ENCODE peak calls at places on chromosomes 2 and 18, in nine cellular contexts. A, X, P, G, F, I, O, L and T are unnamed samples.

GRCh38 chr18:45916302-45916701 is 50.8 kb downstream of the EPG5 start:
- DNase-seq in A (no peak), X (no peak), P (no peak), G (no peak), F (no peak), I (no peak), O (no peak), L (no peak), T (no peak)

GRCh38 chr2:237700583-237701032 is 73.2 kb downstream of the LRRFIP1 start:
- DNase-seq in A (peak), X (no peak), P (no peak), G (no peak), F (no peak), I (peak), O (peak), L (peak), T (no peak)

GRCh38 chr2:241894681-241895426 is 25.3 kb downstream of the RTP5 start:
- DNase-seq in A (no peak), X (no peak), P (peak), G (no peak), F (no peak), I (no peak), O (peak), L (no peak), T (peak)

GRCh38 chr2:88748005-88748404 is 56.5 kb downstream of the RPIA start:
- DNase-seq in A (peak), X (no peak), P (no peak), G (no peak), F (no peak), I (no peak), O (no peak), L (no peak), T (no peak)

GRCh38 chr2:238924496-238925195 is 76.8 kb downstream of the TWIST2 start:
- DNase-seq in A (no peak), X (no peak), P (peak), G (no peak), F (no peak), I (no peak), O (no peak), L (peak), T (no peak)

GRCh38 chr2:10889741-10890215 is 22.0 kb upstream of the KCNF1 start:
- DNase-seq in A (no peak), X (no peak), P (no peak), G (no peak), F (no peak), I (no peak), O (no peak), L (no peak), T (no peak)

GRCh38 chr2:211103989-211104388 is 547.6 kb downstream of the CPS1 start:
- DNase-seq in A (peak), X (no peak), P (no peak), G (no peak), F (no peak), I (no peak), O (no peak), L (no peak), T (peak)

GRCh38 chr2:76415821-76416220 is 705.1 kb upstream of the GCFC2 start:
- DNase-seq in A (no peak), X (no peak), P (no peak), G (no peak), F (no peak), I (no peak), O (no peak), L (no peak), T (no peak)

GRCh38 chr2:238003234-238004032 is 36.6 kb downstream of the UBE2F start:
- DNase-seq in A (no peak), X (no peak), P (no peak), G (no peak), F (no peak), I (no peak), O (no peak), L (no peak), T (no peak)

GRCh38 chr2:34332813-34333212 is 733.7 kb upstream of the FAM98A start:
- DNase-seq in A (no peak), X (no peak), P (no peak), G (no peak), F (no peak), I (no peak), O (no peak), L (no peak), T (no peak)

GRCh38 chr18:37812961-37813360 is 247.4 kb upstream of the CELF4 start:
- DNase-seq in A (no peak), X (no peak), P (no peak), G (no peak), F (no peak), I (no peak), O (no peak), L (no peak), T (no peak)

GRCh38 chr2:219228026-219228744 is 1.3 kb downstream of the ATG9A start:
- DNase-seq in A (no peak), X (no peak), P (no peak), G (no peak), F (no peak), I (no peak), O (no peak), L (no peak), T (no peak)

GRCh38 chr18:32899819-32900218 is 127.0 kb upstream of the KLHL14 start:
- DNase-seq in A (no peak), X (no peak), P (no peak), G (no peak), F (no peak), I (no peak), O (no peak), L (no peak), T (no peak)

GRCh38 chr2:225282858-225283693 is 116.4 kb upstream of the NYAP2 start:
- DNase-seq in A (no peak), X (peak), P (no peak), G (no peak), F (peak), I (no peak), O (no peak), L (no peak), T (peak)

GRCh38 chr2:52222128-52222527 is 1190.2 kb upstream of the NRXN1 start:
- DNase-seq in A (no peak), X (no peak), P (no peak), G (no peak), F (no peak), I (no peak), O (no peak), L (no peak), T (no peak)

GRCh38 chr2:172813314-172813888 is 77.8 kb downstream of the RAPGEF4 start:
- DNase-seq in A (no peak), X (no peak), P (no peak), G (no peak), F (no peak), I (no peak), O (no peak), L (no peak), T (no peak)

GRCh38 chr2:18599509-18600254 is 10.3 kb upstream of the NT5C1B start:
- DNase-seq in A (no peak), X (no peak), P (no peak), G (no peak), F (no peak), I (no peak), O (no peak), L (no peak), T (no peak)

GRCh38 chr18:12990128-12990485 is 1.1 kb upstream of the CEP192 start:
- DNase-seq in A (no peak), X (no peak), P (no peak), G (no peak), F (no peak), I (no peak), O (no peak), L (no peak), T (no peak)

GRCh38 chr2:107685587-107685986 is 141.1 kb upstream of the RGPD4 start:
- DNase-seq in A (no peak), X (no peak), P (no peak), G (no peak), F (no peak), I (no peak), O (no peak), L (no peak), T (no peak)

GRCh38 chr2:3601561-3602271 is 6.8 kb downstream of the COLEC11 start:
- DNase-seq in A (no peak), X (no peak), P (no peak), G (no peak), F (no peak), I (peak), O (no peak), L (no peak), T (peak)

GRCh38 chr18:27377251-27377650 is 192.1 kb upstream of the CHST9 start:
- DNase-seq in A (no peak), X (no peak), P (no peak), G (no peak), F (no peak), I (no peak), O (no peak), L (no peak), T (no peak)

GRCh38 chr18:394276-394996 is 106.1 kb downstream of the COLEC12 start:
- DNase-seq in A (no peak), X (no peak), P (no peak), G (no peak), F (no peak), I (no peak), O (no peak), L (no peak), T (no peak)

GRCh38 chr2:235940330-235940729 is 227.9 kb downstream of the GBX2 start:
- DNase-seq in A (peak), X (no peak), P (peak), G (no peak), F (peak), I (no peak), O (peak), L (peak), T (peak)
- TF ChIP-seq POLR2A in A (no peak), X (no peak), P (no peak), G (no peak), F (no peak), I (no peak), O (no peak), L (no peak), T (no peak)

GRCh38 chr18:36572135-36572856 is 256.5 kb downstream of the TPGS2 start:
- DNase-seq in A (peak), X (peak), P (peak), G (no peak), F (peak), I (no peak), O (no peak), L (no peak), T (peak)
- H3K4me3 ChIP-seq in A (no peak), X (no peak), P (no peak), G (no peak), F (no peak), I (no peak), O (no peak), L (no peak), T (no peak)

GRCh38 chr2:23286765-23287155 is 98.2 kb upstream of the KLHL29 start:
- DNase-seq in A (peak), X (no peak), P (no peak), G (peak), F (no peak), I (peak), O (no peak), L (peak), T (peak)
- TF ChIP-seq POLR2A in A (no peak), X (no peak), P (no peak), G (no peak), F (no peak), I (no peak), O (no peak), L (no peak), T (no peak)

DNA sequence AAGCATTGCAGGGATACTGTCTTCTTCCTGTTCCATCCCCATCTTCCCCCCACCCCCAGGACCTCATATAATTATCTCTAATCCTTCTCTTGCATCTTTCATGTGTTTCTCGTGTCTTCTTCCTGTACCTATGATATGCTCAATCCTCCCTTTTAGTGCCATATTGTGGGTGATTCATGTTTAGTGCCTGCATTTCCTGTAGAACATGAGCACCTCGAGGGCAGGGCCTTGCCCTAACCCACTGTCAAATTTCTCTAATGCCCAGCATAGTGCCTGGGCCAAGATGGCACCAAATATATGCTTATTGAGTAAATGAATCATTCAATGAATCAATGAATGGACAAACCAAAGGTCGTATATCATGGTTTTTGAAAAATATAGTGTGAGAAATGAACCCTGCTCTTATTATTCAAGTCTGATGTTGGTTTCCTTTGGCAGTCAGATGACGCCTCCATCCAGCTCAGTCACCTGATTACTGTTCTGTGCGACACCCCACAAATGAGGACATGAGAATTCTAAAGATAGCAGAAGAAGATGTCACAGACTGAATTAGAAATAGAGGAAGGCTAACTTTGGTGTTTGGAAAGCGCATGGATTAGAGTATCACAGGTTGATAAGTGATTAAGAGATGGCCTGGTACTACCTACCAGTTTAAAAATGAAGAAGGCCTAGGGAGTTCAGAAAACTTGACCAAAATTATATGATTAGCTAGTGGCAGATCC is 278.4 kb downstream of the PRKCE start:
- DNase-seq in A (no peak), X (no peak), P (no peak), G (no peak), F (no peak), I (no peak), O (no peak), L (no peak), T (no peak)
- H3K4me3 ChIP-seq in A (no peak), X (no peak), P (no peak), G (no peak), F (no peak), I (no peak), O (no peak), L (no peak), T (no peak)

DNA sequence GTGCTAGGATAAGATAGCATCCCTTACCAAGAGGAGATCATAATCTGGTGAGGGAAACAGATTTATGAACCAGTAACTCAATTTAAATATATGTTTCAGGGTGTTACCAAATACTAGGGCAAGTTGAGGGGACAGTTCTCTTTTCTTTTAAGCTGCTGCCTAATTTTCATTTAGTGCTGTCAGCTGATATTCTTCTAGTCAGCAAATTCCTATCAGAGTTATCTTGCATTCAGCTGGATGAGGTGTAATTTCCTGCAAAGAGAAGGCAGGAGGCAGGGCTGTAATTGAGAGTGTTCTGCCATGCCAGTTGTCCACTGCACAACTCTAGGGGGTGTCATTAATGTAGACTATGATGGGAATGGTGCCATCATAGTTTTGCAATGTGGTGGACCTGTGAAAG is 141.3 kb upstream of the LHCGR start:
- DNase-seq in A (no peak), X (no peak), P (no peak), G (no peak), F (no peak), I (no peak), O (no peak), L (no peak), T (no peak)
- TF ChIP-seq POLR2A in A (no peak), X (no peak), P (no peak), G (no peak), F (no peak), I (no peak), O (no peak), L (no peak), T (no peak)

GRCh38 chr2:143440619-143441018 is 311.4 kb downstream of the ARHGAP15 start:
- DNase-seq in A (no peak), X (no peak), P (no peak), G (no peak), F (no peak), I (no peak), O (no peak), L (no peak), T (no peak)

GRCh38 chr2:143442203-143442602 is 313.0 kb downstream of the ARHGAP15 start:
- DNase-seq in A (no peak), X (no peak), P (no peak), G (no peak), F (no peak), I (no peak), O (no peak), L (no peak), T (no peak)
- H3K4me3 ChIP-seq in A (no peak), X (no peak), P (no peak), G (no peak), F (no peak), I (no peak), O (peak), L (no peak), T (no peak)

DNA sequence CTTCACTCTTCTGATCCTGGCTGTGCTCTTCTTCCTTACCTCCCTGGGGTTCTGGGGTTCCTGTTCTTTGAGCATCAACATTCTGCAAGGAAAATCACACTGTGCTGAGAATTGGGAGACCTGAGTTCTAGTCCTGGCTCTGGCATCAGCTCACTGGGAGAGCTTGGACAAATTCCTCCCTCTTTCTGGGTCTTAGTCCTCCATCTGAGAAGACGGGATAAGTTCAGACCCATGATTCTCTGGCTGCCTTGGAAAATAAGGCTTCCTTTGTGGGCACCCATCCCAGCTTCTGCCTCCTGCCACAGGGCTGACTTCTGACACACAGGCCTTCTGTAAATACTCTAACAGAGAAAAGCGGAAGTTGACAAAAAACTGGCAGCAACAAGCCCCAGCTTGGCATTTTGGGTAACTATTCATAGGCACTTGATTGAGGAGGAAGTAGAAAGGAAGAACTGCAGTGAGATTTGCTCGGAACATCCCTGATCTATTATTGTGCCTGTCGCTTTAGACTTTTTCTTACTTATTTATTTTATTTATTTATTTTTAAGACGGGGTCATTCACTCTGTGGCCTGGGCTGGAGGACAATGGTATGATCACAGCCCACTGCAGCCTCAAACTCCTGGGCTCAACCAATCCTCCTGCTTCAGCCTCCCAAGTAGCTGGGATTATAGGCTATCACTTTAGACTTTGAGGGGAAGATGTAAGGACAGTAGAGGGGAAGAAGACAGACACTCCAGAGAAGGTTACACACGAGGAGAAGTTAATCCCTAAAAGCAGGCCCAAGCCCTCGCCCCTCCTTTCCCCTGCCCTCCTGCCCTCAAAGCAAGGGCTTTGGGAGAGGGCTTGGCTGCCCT is 7.9 kb downstream of the PCBP1 start:
- DNase-seq in A (peak), X (no peak), P (peak), G (no peak), F (no peak), I (no peak), O (no peak), L (peak), T (peak)
- TF ChIP-seq POLR2A in A (peak), X (no peak), P (no peak), G (peak), F (no peak), I (no peak), O (no peak), L (peak), T (peak)